ENCODE peak calls at places on chromosome 18, in five cellular contexts. Z, H, M, Q and L are unnamed samples.

GRCh38 chr18:6022840-6023239 is 127.5 kb upstream of the TMEM200C start:
- DNase-seq in Z (no peak), H (no peak), M (no peak), Q (no peak), L (peak; percentile 6)

GRCh38 chr18:267380-267687 is 513 bp downstream of the THOC1 start:
- DNase-seq in Z (no peak), H (no peak), M (no peak), Q (no peak), L (no peak)

GRCh38 chr18:5943514-5943913 is 48.2 kb upstream of the TMEM200C start:
- DNase-seq in Z (no peak), H (no peak), M (no peak), Q (no peak), L (no peak)

GRCh38 chr18:27862056-27862682 is 314.8 kb downstream of the CDH2 start:
- DNase-seq in Z (no peak), H (no peak), M (no peak), Q (peak; percentile 48), L (no peak)

GRCh38 chr18:8982416-8983183 is 119.9 kb upstream of the NDUFV2 start:
- DNase-seq in Z (peak; percentile 60), H (peak; percentile 59), M (no peak), Q (peak; percentile 61), L (peak; percentile 17)

GRCh38 chr18:58624011-58624410 is 4.9 kb downstream of the ALPK2 start:
- DNase-seq in Z (no peak), H (no peak), M (no peak), Q (no peak), L (no peak)

GRCh38 chr18:47585136-47585535 is 333.7 kb upstream of the SKOR2 start:
- DNase-seq in Z (no peak), H (no peak), M (no peak), Q (no peak), L (no peak)

GRCh38 chr18:54852780-54853675 is 24.8 kb downstream of the RAB27B start:
- DNase-seq in Z (no peak), H (no peak), M (no peak), Q (no peak), L (no peak)

GRCh38 chr18:48345596-48345995 is 63.6 kb downstream of the ZBTB7C start:
- DNase-seq in Z (no peak), H (no peak), M (no peak), Q (no peak), L (no peak)

GRCh38 chr18:31954349-31954748 is 11.4 kb upstream of the TRAPPC8 start:
- DNase-seq in Z (peak; percentile 79), H (no peak), M (no peak), Q (no peak), L (no peak)

GRCh38 chr18:5868218-5868904 is 27.0 kb downstream of the TMEM200C start:
- DNase-seq in Z (peak; percentile 83), H (peak; percentile 42), M (peak; percentile 16), Q (peak; percentile 38), L (peak; percentile 59)

GRCh38 chr18:65906621-65907034 is 155.8 kb downstream of the CDH7 start:
- DNase-seq in Z (no peak), H (no peak), M (no peak), Q (no peak), L (no peak)

GRCh38 chr18:14916851-14917250 is 168.9 kb downstream of the ANKRD30B start:
- DNase-seq in Z (no peak), H (no peak), M (no peak), Q (no peak), L (no peak)

GRCh38 chr18:47331641-47332040 is 80.2 kb upstream of the SKOR2 start:
- DNase-seq in Z (no peak), H (no peak), M (no peak), Q (no peak), L (no peak)

GRCh38 chr18:10166164-10166807 is 252.5 kb downstream of the VAPA start:
- DNase-seq in Z (no peak), H (no peak), M (no peak), Q (no peak), L (no peak)

GRCh38 chr18:31970617-31971016 is 27.7 kb upstream of the TRAPPC8 start:
- DNase-seq in Z (no peak), H (no peak), M (no peak), Q (no peak), L (no peak)

GRCh38 chr18:37138456-37138855 is 309.5 kb downstream of the KIAA1328 start:
- DNase-seq in Z (no peak), H (no peak), M (no peak), Q (no peak), L (no peak)

GRCh38 chr18:58785870-58786269 is 78.8 kb upstream of the ZNF532 start:
- DNase-seq in Z (no peak), H (no peak), M (no peak), Q (no peak), L (no peak)

GRCh38 chr18:36829362-36830140 is 624 bp downstream of the KIAA1328 start:
- DNase-seq in Z (peak; percentile 25), H (peak; percentile 32), M (no peak), Q (no peak), L (peak; percentile 46)

GRCh38 chr18:34661464-34662087 is 48.5 kb upstream of the DTNA start:
- DNase-seq in Z (peak; percentile 48), H (peak; percentile 51), M (no peak), Q (peak; percentile 55), L (peak; percentile 86)

GRCh38 chr18:9971313-9971920 is 57.6 kb downstream of the VAPA start:
- DNase-seq in Z (peak; percentile 64), H (peak; percentile 77), M (peak; percentile 27), Q (peak; percentile 70), L (peak; percentile 35)

GRCh38 chr18:73088445-73088844 is 220.7 kb upstream of the NETO1 start:
- DNase-seq in Z (no peak), H (no peak), M (no peak), Q (no peak), L (no peak)

GRCh38 chr18:11034816-11035215 is 114.6 kb downstream of the PIEZO2 start:
- DNase-seq in Z (peak; percentile 27), H (no peak), M (no peak), Q (no peak), L (no peak)

GRCh38 chr18:48314694-48315093 is 94.5 kb downstream of the ZBTB7C start:
- DNase-seq in Z (no peak), H (no peak), M (no peak), Q (no peak), L (no peak)

GRCh38 chr18:49492694-49493033 is 5.6 kb upstream of the C18orf32 start:
- DNase-seq in Z (no peak), H (no peak), M (no peak), Q (no peak), L (no peak)

GRCh38 chr18:6145645-6146308 is 250.5 kb upstream of the TMEM200C start:
- DNase-seq in Z (no peak), H (no peak), M (no peak), Q (no peak), L (no peak)

GRCh38 chr18:62998443-62998842 is 283.1 kb downstream of the PHLPP1 start:
- DNase-seq in Z (no peak), H (no peak), M (no peak), Q (no peak), L (no peak)

GRCh38 chr18:63000839-63001238 is 285.5 kb downstream of the PHLPP1 start:
- DNase-seq in Z (no peak), H (no peak), M (no peak), Q (no peak), L (no peak)

GRCh38 chr18:62999921-63000320 is 284.6 kb downstream of the PHLPP1 start:
- DNase-seq in Z (no peak), H (no peak), M (no peak), Q (no peak), L (no peak)

GRCh38 chr18:63001861-63002260 is 286.5 kb downstream of the PHLPP1 start:
- DNase-seq in Z (no peak), H (no peak), M (no peak), Q (no peak), L (no peak)

DNA sequence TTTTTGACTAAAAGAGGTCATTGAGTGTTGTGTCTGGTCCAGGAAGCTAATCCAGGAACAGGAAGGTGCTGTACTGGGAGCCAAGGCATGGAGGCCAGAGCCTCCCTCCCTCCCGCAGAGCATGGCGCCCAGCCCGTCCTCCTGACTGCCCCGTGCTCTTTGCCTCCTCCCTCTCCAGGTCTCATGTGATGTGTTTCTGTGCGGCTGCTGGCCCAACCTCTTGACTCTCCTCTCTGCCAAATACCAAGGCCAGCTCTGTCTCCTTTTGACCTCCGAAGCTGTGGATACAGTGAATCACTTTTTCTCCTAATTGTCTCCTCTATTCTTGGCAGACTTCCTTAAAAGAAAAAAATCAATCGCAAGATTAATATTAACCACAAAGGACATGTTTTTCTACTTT is 284.1 kb downstream of the PHLPP1 start:
- DNase-seq in Z (no peak), H (no peak), M (no peak), Q (no peak), L (no peak)
- TF ChIP-seq FOXM1 in Z (no peak), H (no peak), M (no peak), Q (no peak), L (no peak)

GRCh38 chr18:62186656-62187542 is at the start of the genes PIGN and RELCH:
- DNase-seq in Z (peak; percentile 98), H (peak; percentile 94), M (peak; percentile 92), Q (peak; percentile 95), L (peak; percentile 89)

GRCh38 chr18:62187543-62188378 is 706 bp downstream of the RELCH start:
- DNase-seq in Z (peak; percentile 17), H (peak; percentile 11), M (no peak), Q (no peak), L (peak; percentile 18)

GRCh38 chr18:62179213-62179612 is 7.6 kb downstream of the PIGN start:
- DNase-seq in Z (no peak), H (no peak), M (no peak), Q (no peak), L (no peak)

GRCh38 chr18:62182220-62182619 is 4.6 kb downstream of the PIGN start:
- DNase-seq in Z (no peak), H (no peak), M (no peak), Q (no peak), L (no peak)

GRCh38 chr18:62183578-62184195 is 3.2 kb downstream of the PIGN start:
- DNase-seq in Z (peak; percentile 44), H (peak; percentile 21), M (no peak), Q (peak; percentile 30), L (peak; percentile 8)
- TF ChIP-seq FOXM1 in Z (no peak), H (no peak), M (no peak), Q (no peak), L (no peak)

GRCh38 chr18:76923485-76924085 is 101.2 kb downstream of the ZNF236 start:
- DNase-seq in Z (peak; percentile 30), H (peak; percentile 17), M (no peak), Q (peak; percentile 27), L (peak; percentile 25)

GRCh38 chr18:76927216-76927725 is 104.9 kb downstream of the ZNF236 start:
- DNase-seq in Z (no peak), H (no peak), M (no peak), Q (no peak), L (no peak)

GRCh38 chr18:76920974-76921373 is 98.6 kb downstream of the ZNF236 start:
- DNase-seq in Z (no peak), H (no peak), M (no peak), Q (no peak), L (no peak)

DNA sequence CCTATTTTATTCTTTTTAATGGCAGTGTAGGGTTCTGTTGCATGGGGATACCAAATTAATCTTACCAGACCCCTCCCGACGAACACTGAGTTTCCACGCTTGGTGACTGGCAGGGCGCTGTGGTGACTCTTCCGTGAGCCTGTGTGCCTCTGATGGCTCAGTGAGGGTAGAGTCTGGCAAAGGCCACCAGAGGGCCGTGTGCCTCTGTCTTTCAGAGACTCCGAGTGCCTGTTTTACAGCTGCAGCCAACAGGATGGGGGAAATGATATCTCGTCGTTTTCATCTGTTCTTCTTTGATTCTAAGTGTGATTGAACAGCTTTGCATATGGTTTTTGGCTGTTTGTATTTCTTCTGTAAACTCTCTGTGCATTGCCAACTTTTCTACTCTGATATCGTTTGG is 99.8 kb downstream of the ZNF236 start:
- DNase-seq in Z (peak; percentile 22), H (peak; percentile 20), M (peak; percentile 26), Q (peak; percentile 83), L (peak; percentile 38)
- TF ChIP-seq FOXM1 in Z (no peak), H (no peak), M (peak; percentile 27), Q (no peak), L (no peak)

GRCh38 chr18:71131918-71132317 is 843.1 kb downstream of the SOCS6 start:
- DNase-seq in Z (no peak), H (no peak), M (no peak), Q (no peak), L (no peak)
- TF ChIP-seq FOXM1 in Z (no peak), H (no peak), M (no peak), Q (no peak), L (no peak)